ENCODE peak calls at places on chromosomes 7 and 10, in five cellular contexts. X is CD4-positive, alpha-beta T cell; I is endothelial cell; E is omental fat pad; S is Calu3. A is an unnamed sample.

GRCh38 chr7:94059747-94060146 is 55.6 kb upstream of the BET1 start:
- DNase-seq in E (no peak), S (no peak), I (no peak), X (no peak), A (no peak)

GRCh38 chr10:5590816-5591215 is 66.1 kb downstream of the CALML3 start:
- DNase-seq in S (no peak), E (no peak), I (no peak), X (no peak), A (no peak)

GRCh38 chr7:144818516-144818915 is 17.3 kb downstream of the TPK1 start:
- DNase-seq in I (no peak), E (no peak), S (no peak), X (peak), A (no peak)

GRCh38 chr10:131559450-131559911 is 248.0 kb upstream of the TCERG1L start:
- DNase-seq in E (no peak), I (no peak), X (no peak), S (no peak), A (no peak)

GRCh38 chr7:95002726-95003125 is 95.3 kb downstream of the PPP1R9A start:
- DNase-seq in S (no peak), X (no peak), I (no peak), E (no peak), A (no peak)

GRCh38 chr7:17275749-17276671 is 22.4 kb upstream of the AHR start:
- DNase-seq in X (no peak), S (no peak), I (no peak), E (no peak), A (no peak)

GRCh38 chr10:62443866-62444265 is 69.7 kb downstream of the ZNF365 start:
- DNase-seq in X (no peak), E (no peak), I (no peak), S (no peak), A (no peak)

GRCh38 chr10:62278461-62278910 is 9.8 kb upstream of the RTKN2 start:
- DNase-seq in E (no peak), X (no peak), I (no peak), S (no peak), A (no peak)

DNA sequence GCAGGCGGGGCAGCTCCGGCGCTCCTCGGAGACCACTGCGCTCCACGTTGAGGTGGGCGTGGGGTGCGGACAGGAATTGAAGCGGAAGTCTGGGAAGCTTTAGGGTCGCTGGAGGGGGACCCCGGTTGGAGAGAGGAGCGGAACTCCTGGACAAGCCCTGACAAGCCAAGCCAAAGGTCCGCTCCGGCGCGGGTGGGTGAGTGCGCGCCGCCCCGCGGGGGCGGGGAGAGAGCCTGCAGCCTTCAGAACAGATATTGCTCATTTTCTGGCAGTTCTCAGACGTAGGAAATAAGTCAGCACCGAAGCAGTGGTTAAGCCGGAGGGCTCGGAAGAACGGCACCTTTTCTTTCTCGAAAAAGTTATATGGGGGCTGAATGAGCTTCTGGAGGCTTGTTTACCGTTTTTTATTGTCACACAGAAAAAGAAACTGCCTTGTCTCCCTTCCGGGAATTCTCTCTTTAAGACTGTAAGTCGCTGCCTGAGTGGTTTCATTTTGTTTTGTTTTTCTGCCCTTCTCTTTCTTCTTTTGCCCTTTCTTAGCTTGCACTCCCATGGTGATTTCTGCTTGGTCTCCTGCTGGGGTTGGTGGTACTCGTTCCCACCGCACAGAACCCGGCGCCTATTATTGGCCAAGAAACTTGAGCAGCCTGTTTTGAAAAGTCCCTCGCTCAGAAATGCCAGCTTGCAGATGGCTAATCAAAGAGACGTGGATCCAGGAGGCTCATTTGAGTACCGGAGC is 732 bp downstream of the FAS start:
- DNase-seq in E (no peak), S (peak), X (peak), I (peak), A (peak)
- TF ChIP-seq CTCF in E (no peak), S (no peak), X (peak), I (no peak), A (no peak)

GRCh38 chr7:156969972-156970420 is 20.5 kb downstream of the NOM1 start:
- DNase-seq in E (no peak), X (no peak), I (no peak), S (no peak), A (no peak)
- TF ChIP-seq CTCF in E (no peak), X (peak), I (peak), S (peak), A (peak)

GRCh38 chr10:88107296-88107695 is 243.9 kb downstream of the PTEN start:
- DNase-seq in E (no peak), S (no peak), I (no peak), X (no peak), A (no peak)

GRCh38 chr10:88107698-88108097 is 244.3 kb downstream of the PTEN start:
- DNase-seq in S (no peak), I (no peak), E (no peak), X (no peak), A (no peak)

GRCh38 chr10:88110355-88110754 is 246.9 kb downstream of the PTEN start:
- DNase-seq in X (no peak), S (peak), E (no peak), I (no peak), A (no peak)

GRCh38 chr10:88106348-88106747 is 242.9 kb downstream of the PTEN start:
- DNase-seq in S (no peak), I (no peak), X (no peak), E (no peak), A (no peak)

GRCh38 chr10:88108115-88108610 is 244.7 kb downstream of the PTEN start:
- DNase-seq in X (no peak), E (no peak), I (no peak), S (no peak), A (no peak)
- TF ChIP-seq CTCF in X (no peak), E (no peak), I (no peak), S (no peak), A (no peak)

GRCh38 chr10:28734940-28735759 is 57.8 kb downstream of the BAMBI start:
- DNase-seq in I (no peak), E (no peak), S (peak), X (no peak), A (no peak)

GRCh38 chr10:28733245-28733644 is 55.9 kb downstream of the BAMBI start:
- DNase-seq in X (no peak), S (no peak), E (no peak), I (no peak), A (no peak)

GRCh38 chr10:28737096-28737495 is 59.8 kb downstream of the BAMBI start:
- DNase-seq in E (no peak), X (no peak), I (no peak), S (no peak), A (no peak)

GRCh38 chr10:28733647-28734046 is 56.3 kb downstream of the BAMBI start:
- DNase-seq in S (no peak), X (no peak), E (no peak), I (no peak), A (no peak)

GRCh38 chr10:28738200-28738599 is 60.9 kb downstream of the BAMBI start:
- DNase-seq in X (no peak), E (no peak), S (no peak), I (no peak), A (no peak)
- TF ChIP-seq CTCF in X (no peak), E (no peak), S (no peak), I (peak), A (no peak)

GRCh38 chr7:112266595-112267270 is 60.2 kb downstream of the ZNF277 start:
- DNase-seq in E (no peak), I (no peak), S (no peak), X (no peak), A (no peak)

GRCh38 chr7:112262804-112263203 is 56.3 kb downstream of the ZNF277 start:
- DNase-seq in S (no peak), E (no peak), X (no peak), I (no peak), A (no peak)

GRCh38 chr7:112267944-112268691 is 61.6 kb downstream of the ZNF277 start:
- DNase-seq in I (no peak), X (no peak), S (no peak), E (no peak), A (no peak)

GRCh38 chr7:112263519-112263918 is 57.0 kb downstream of the ZNF277 start:
- DNase-seq in E (no peak), X (no peak), S (no peak), I (no peak), A (no peak)

DNA sequence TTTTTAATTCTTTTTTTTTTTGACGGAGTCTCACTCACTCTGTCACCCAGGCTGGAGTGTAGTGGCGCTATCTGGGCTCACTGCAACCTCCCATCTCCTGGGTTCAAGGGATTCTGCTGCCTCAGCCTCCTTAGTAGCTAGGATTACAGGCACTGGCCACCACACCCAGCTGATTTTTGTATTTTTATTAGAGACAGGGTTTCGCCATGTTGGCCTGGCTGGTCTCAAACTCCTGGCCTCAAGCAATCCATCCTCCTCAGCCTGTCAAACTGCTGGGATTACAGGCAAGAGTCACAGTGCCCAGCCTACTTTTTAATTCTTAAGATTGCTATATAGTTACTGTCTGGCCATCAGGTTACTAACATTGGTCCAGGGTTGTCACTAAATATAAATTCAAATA is 59.6 kb downstream of the ZNF277 start:
- DNase-seq in S (no peak), I (no peak), E (no peak), X (no peak), A (no peak)
- TF ChIP-seq CTCF in S (no peak), I (no peak), E (no peak), X (no peak), A (no peak)

GRCh38 chr10:123154092-123154942 is at the start of gene BUB3:
- DNase-seq in X (peak), I (peak), S (peak), E (peak), A (peak)
- TF ChIP-seq CTCF in X (no peak), I (no peak), S (no peak), E (no peak), A (no peak)

DNA sequence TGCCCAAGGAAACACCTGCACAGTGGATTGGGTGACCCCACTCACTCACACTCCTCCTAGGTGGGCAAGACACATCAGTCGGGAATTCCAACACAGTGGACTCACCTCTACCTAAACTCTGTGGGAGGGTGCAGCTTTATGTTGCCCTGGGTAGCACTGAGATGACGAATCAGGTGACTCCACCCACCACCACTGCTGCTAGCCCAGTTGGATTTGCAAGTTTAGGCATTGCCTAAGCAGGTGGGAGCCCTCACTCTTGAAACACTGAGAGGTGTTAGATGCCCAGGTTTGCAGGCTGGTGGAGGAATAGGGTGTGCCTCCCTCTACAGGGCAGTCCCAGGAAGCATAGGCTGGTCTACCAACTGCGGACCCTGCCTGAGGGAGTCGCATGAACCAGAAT is 708.9 kb downstream of the POM121L12 start:
- DNase-seq in S (no peak), I (no peak), X (no peak), E (no peak), A (no peak)
- TF ChIP-seq CTCF in S (no peak), I (no peak), X (no peak), E (no peak), A (no peak)